ENCODE peak calls at places on chromosomes 4 and X, in four cellular contexts. M, B, Q and T are unnamed samples.

GRCh38 chr4:26000274-26000950 is 86.4 kb downstream of the SMIM20 start:
- DNase-seq in B (no peak), Q (no peak), M (no peak), T (no peak)

GRCh38 chr4:119337010-119337409 is 15.1 kb upstream of the FABP2 start:
- DNase-seq in M (no peak), Q (no peak), B (no peak), T (no peak)

GRCh38 chr4:186078977-186079697 is 10.2 kb downstream of the TLR3 start:
- DNase-seq in M (peak; percentile 38), Q (no peak), B (peak; percentile 27), T (no peak)

GRCh38 chr4:156779046-156779445 is 192.6 kb downstream of the PDGFC start:
- DNase-seq in B (peak; percentile 23), M (no peak), Q (no peak), T (no peak)

GRCh38 chrX:149541521-149542047 is 772 bp downstream of the EOLA1 start:
- DNase-seq in M (peak; percentile 72), B (no peak), Q (no peak), T (no peak)

GRCh38 chr4:3415471-3416141 is 26.2 kb upstream of the HGFAC start:
- DNase-seq in Q (no peak), B (no peak), M (no peak), T (no peak)

GRCh38 chr4:158777423-158777822 is 8.6 kb downstream of the FNIP2 start:
- DNase-seq in Q (no peak), B (no peak), M (no peak), T (no peak)

GRCh38 chrX:10199212-10199611 is 42.4 kb downstream of the CLCN4 start:
- DNase-seq in Q (no peak), M (no peak), B (no peak), T (no peak)

GRCh38 chr4:100933628-100934027 is 413.7 kb downstream of the PPP3CA start:
- DNase-seq in B (no peak), Q (no peak), M (no peak), T (no peak)

DNA sequence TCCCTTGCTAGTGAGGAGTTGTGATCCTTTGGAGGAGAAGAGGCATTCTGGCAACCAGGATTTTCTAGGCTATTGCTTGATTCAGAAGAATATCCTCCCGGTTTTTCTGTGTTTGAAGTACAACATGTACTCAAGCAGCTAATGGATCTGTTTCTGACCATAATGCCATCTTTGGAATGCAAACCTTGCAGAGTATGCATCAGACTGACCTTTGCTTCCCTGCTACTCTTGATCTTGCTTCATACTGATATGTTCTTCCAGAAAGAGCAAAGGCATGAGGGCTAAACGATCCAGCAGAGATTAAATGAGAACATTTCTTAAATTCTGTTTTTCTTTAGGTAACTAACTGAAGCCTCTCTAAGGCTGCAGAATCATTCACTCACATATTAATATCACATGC is 265.4 kb upstream of the SLC7A11 start:
- DNase-seq in Q (no peak), B (no peak), M (no peak), T (no peak)
- TF ChIP-seq EZH2phosphoT487 in Q (no peak), B (no peak), M (no peak), T (no peak)

GRCh38 chrX:72573158-72573511 is 492 bp upstream of the HDAC8 start:
- DNase-seq in M (no peak), Q (no peak), B (no peak), T (no peak)

GRCh38 chrX:72569786-72570185 is 2.9 kb downstream of the HDAC8 start:
- DNase-seq in M (no peak), Q (no peak), B (peak; percentile 90), T (no peak)

GRCh38 chrX:72572248-72573157 is at the start of gene HDAC8:
- DNase-seq in Q (peak; percentile 70), B (peak; percentile 80), M (peak; percentile 78), T (peak; percentile 90)

GRCh38 chrX:72566448-72566847 is 6.2 kb downstream of the HDAC8 start:
- DNase-seq in Q (no peak), M (no peak), B (no peak), T (no peak)

DNA sequence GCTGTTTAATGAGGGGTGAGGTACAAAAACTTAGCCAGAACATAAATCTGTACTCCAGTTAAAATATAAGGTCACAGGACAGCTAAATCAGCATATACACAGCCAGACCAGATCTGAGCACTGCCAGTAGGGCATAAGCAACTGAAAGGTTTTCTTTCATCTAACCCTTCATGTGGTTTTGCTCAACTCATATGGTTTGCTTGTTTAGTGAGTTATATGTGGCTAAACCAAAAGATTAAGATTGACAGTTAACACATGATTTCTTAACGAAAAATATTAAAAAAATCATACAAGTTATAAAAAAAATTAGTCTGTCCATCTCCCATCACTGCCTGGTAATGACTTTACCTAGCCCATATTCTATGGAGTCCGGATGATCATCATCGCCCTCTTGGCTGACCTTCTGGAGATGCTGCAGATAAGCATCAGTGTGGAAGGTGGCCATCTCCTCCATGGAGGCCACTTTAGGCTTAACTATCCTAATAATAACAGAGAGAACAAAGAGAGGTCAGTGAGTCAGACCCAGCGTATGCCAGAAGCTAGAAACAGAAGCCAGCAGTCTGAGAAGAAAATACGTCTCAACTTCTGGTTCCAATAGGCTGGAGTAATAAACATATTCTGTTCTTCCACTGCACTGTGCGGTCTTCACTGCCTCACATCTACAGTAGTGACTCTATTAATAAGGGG is 4.1 kb downstream of the HDAC8 start:
- DNase-seq in M (no peak), B (peak; percentile 83), Q (no peak), T (no peak)
- TF ChIP-seq EZH2phosphoT487 in M (no peak), B (no peak), Q (no peak), T (no peak)

GRCh38 chrX:45842207-45842900 is 641.7 kb upstream of the DIPK2B start:
- DNase-seq in B (no peak), Q (no peak), M (no peak), T (no peak)

GRCh38 chrX:45842916-45843315 is 642.2 kb upstream of the DIPK2B start:
- DNase-seq in Q (no peak), M (no peak), B (peak; percentile 36), T (no peak)

GRCh38 chrX:45843518-45843917 is 642.8 kb upstream of the DIPK2B start:
- DNase-seq in Q (no peak), B (peak; percentile 45), M (no peak), T (peak; percentile 14)

GRCh38 chrX:45846328-45846727 is 645.7 kb upstream of the DIPK2B start:
- DNase-seq in B (no peak), Q (no peak), M (no peak), T (no peak)

GRCh38 chrX:45845142-45845541 is 644.5 kb upstream of the DIPK2B start:
- DNase-seq in Q (no peak), B (no peak), M (no peak), T (no peak)
- TF ChIP-seq EZH2phosphoT487 in Q (no peak), B (no peak), M (no peak), T (no peak)

GRCh38 chrX:45818913-45819312 is 618.2 kb upstream of the DIPK2B start:
- DNase-seq in Q (no peak), M (no peak), B (no peak), T (no peak)

GRCh38 chrX:45830343-45830742 is 629.7 kb upstream of the DIPK2B start:
- DNase-seq in Q (no peak), B (no peak), M (no peak), T (no peak)

GRCh38 chrX:45822124-45822523 is 621.4 kb upstream of the DIPK2B start:
- DNase-seq in B (peak; percentile 48), M (no peak), Q (no peak), T (no peak)

DNA sequence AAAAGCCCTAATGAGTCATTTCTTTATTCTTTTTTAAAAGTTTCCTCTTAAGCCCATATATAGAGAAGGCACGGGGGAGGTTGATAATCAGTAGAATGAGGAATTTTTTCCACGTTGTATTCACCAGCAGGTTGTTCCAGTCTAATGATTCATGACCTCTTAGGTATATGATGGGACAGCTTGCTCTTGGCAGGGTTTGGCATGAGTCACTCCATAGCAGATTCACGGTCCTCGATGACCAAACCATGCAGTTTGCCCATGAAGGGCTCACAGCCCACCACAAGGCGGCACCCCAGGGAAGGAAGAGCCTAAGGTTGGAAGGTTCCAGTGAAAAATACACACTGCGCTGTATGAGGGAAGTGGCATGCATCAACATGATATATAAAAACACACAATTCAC is 623.8 kb upstream of the DIPK2B start:
- DNase-seq in B (peak; percentile 96), Q (peak; percentile 89), M (peak; percentile 30), T (no peak)
- TF ChIP-seq EZH2phosphoT487 in B (no peak), Q (no peak), M (no peak), T (no peak)

DNA sequence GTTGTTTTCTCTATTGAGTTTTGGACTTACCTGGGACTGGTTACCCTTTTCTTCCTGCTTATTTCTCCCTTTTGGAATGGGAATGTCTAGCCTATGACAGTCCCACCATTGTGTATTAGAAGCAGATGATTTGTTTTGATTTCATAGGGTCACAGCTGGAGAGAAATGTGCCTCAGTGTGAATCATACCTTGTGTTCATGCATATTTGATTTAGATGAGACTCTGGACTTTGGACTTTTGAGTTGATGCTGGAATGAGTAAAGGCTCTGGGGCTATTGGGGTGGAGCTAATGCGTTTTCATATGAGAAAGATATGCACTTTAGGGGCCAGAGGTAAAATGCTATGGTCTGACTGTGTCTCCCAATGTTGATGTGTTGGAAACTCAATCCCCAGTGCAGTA is 30.5 kb upstream of the TEX13C start:
- DNase-seq in M (no peak), B (peak; percentile 83), Q (no peak), T (no peak)
- TF ChIP-seq EZH2phosphoT487 in M (no peak), B (no peak), Q (no peak), T (no peak)

GRCh38 chr4:46506876-46507275 is 116.9 kb upstream of the GABRA2 start:
- DNase-seq in Q (no peak), M (no peak), B (peak; percentile 86), T (no peak)
- TF ChIP-seq EZH2phosphoT487 in Q (no peak), M (no peak), B (no peak), T (no peak)

DNA sequence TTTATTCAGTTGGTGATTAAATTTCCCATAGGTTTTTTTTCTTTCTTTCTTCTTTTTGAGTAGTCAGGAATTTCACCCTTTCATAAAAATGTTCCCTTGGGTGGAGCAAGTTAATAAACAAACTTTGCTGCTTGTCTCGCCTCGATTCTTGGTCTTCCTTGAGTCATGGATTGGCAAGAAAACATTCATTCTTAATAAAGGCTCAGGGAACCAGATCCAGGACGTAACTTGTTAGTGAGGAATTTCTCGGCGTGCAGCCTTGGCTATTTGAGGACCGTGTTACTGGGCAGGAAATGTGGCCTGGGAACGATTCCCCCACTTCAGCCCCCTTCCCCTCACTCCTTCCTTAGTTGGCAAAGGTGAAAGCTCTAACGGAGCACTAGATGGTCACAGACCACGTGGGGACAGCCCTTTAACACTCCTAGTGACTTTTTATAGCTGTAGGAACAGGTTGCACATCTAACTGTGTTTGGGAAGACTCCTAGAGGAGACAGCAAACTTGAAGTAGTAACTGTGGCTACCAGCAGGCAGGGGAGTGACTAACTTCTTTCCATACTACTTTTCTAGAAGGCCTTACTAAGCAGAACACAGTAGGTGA is 106.8 kb downstream of the UCHL1 start:
- DNase-seq in B (peak; percentile 60), Q (no peak), M (peak; percentile 37), T (no peak)
- TF ChIP-seq EZH2phosphoT487 in B (no peak), Q (no peak), M (no peak), T (no peak)

DNA sequence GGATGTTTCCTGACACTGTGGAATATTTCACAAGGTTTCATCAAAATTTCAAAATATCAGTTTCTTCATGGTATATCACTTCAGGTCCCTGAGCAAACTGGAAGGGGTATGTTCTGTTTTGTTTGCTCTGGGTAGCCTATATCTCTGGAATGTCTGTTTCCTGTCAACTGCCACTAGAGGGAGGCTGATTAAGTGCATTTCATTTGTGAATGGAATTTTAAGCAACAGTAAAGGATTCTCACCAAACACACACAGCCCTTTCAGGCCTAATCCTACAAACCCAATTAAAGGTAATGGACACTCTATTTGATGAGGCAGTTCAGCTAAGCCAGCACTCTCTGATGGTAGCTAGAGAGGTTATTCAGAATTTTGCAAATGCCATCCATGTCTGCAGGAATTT is 307.1 kb downstream of the TEX13A start:
- DNase-seq in B (peak; percentile 49), Q (no peak), M (peak; percentile 69), T (peak; percentile 48)
- TF ChIP-seq EZH2phosphoT487 in B (no peak), Q (no peak), M (peak; percentile 61), T (no peak)